ENCODE peak calls at places on chromosome 2, in seven cellular contexts. B, T, O, K, Y, E and X are unnamed samples.

GRCh38 chr2:54083021-54083420 is 32.4 kb upstream of the ACYP2 start:
- DNase-seq in Y (no peak), E (peak), K (peak), O (peak), B (no peak), T (no peak), X (no peak)

GRCh38 chr2:218260742-218261423 is at the start of gene GPBAR1:
- DNase-seq in T (no peak), Y (no peak), B (peak), E (peak), K (peak), O (peak), X (no peak)

GRCh38 chr2:38443021-38443541 is 66.0 kb upstream of the ATL2 start:
- DNase-seq in E (peak), O (peak), T (no peak), B (peak), K (no peak), Y (no peak), X (no peak)

GRCh38 chr2:216555274-216555673 is 56.6 kb downstream of the RPL37A start:
- DNase-seq in Y (no peak), O (no peak), E (no peak), B (peak), T (peak), K (no peak), X (no peak)

GRCh38 chr2:103196834-103197233 is 435.0 kb downstream of the TMEM182 start:
- DNase-seq in Y (no peak), T (no peak), B (no peak), O (no peak), E (no peak), K (no peak), X (no peak)

GRCh38 chr2:138600732-138601437 is 99.3 kb downstream of the SPOPL start:
- DNase-seq in E (no peak), O (no peak), Y (no peak), B (peak), K (no peak), T (peak), X (no peak)

GRCh38 chr2:14516844-14517243 is 115.7 kb upstream of the LRATD1 start:
- DNase-seq in T (peak), O (no peak), E (no peak), K (no peak), Y (no peak), B (peak), X (no peak)

GRCh38 chr2:190965580-190966222 is 48.3 kb downstream of the STAT1 start:
- DNase-seq in O (no peak), B (no peak), Y (no peak), E (no peak), T (no peak), K (no peak), X (no peak)

GRCh38 chr2:135255208-135255607 is 203.1 kb downstream of the RAB3GAP1 start:
- DNase-seq in B (no peak), O (no peak), T (no peak), K (no peak), E (no peak), Y (no peak), X (peak)

GRCh38 chr2:86477349-86477748 is 36.2 kb downstream of the KDM3A start:
- DNase-seq in O (no peak), B (peak), Y (no peak), E (no peak), T (no peak), K (no peak), X (no peak)

GRCh38 chr2:192265751-192266150 is 71.0 kb upstream of the TMEFF2 start:
- DNase-seq in K (no peak), O (no peak), B (peak), Y (no peak), T (no peak), E (no peak), X (no peak)

GRCh38 chr2:60796573-60797509 is 40.8 kb downstream of the PAPOLG start:
- DNase-seq in T (no peak), E (no peak), K (no peak), O (no peak), Y (no peak), B (peak), X (peak)

GRCh38 chr2:73890301-73891092 is 2.3 kb upstream of the ACTG2 start:
- DNase-seq in T (peak), B (peak), Y (no peak), K (no peak), E (no peak), O (no peak), X (no peak)

GRCh38 chr2:29016500-29016899 is 35.4 kb downstream of the TOGARAM2 start:
- DNase-seq in Y (no peak), E (no peak), O (no peak), B (peak), T (no peak), K (no peak), X (no peak)

GRCh38 chr2:117918608-117919007 is 95.3 kb downstream of the CCDC93 start:
- DNase-seq in O (no peak), B (no peak), E (no peak), T (no peak), K (no peak), Y (peak), X (peak)

GRCh38 chr2:238362611-238363010 is 42.3 kb downstream of the TRAF3IP1 start:
- DNase-seq in B (no peak), Y (no peak), E (no peak), T (no peak), O (no peak), K (no peak), X (no peak)

GRCh38 chr2:55014962-55015939 is 35.0 kb downstream of the RTN4 start:
- DNase-seq in Y (peak), E (peak), B (peak), T (peak), K (peak), O (peak), X (peak)

GRCh38 chr2:105378276-105378840 is 20.5 kb downstream of the FHL2 start:
- DNase-seq in Y (no peak), O (no peak), K (no peak), E (no peak), T (no peak), B (no peak), X (no peak)

GRCh38 chr2:74439373-74440004 is 2.2 kb downstream of the RTKN start:
- DNase-seq in Y (no peak), B (no peak), E (no peak), T (no peak), K (no peak), O (peak), X (no peak)

GRCh38 chr2:201807452-201807980 is 1.2 kb downstream of the CDK15 start:
- DNase-seq in B (peak), E (peak), K (peak), O (no peak), Y (no peak), T (no peak), X (no peak)

GRCh38 chr2:219381448-219381847 is 6.3 kb downstream of the DNPEP start:
- DNase-seq in K (no peak), O (no peak), E (no peak), B (no peak), T (no peak), Y (no peak), X (no peak)

GRCh38 chr2:2662037-2662846 is 331.2 kb upstream of the MYT1L start:
- DNase-seq in O (no peak), Y (no peak), E (no peak), T (no peak), B (peak), K (no peak), X (no peak)

GRCh38 chr2:168961450-168962229 is 60.5 kb downstream of the G6PC2 start:
- DNase-seq in T (peak), E (peak), O (peak), K (peak), Y (peak), B (peak), X (peak)

GRCh38 chr2:186349508-186349907 is 136.6 kb upstream of the ZC3H15 start:
- DNase-seq in E (peak), Y (peak), O (no peak), T (peak), K (no peak), B (peak), X (no peak)

GRCh38 chr2:169089182-169089581 is 19.8 kb downstream of the DHRS9 start:
- DNase-seq in T (no peak), O (no peak), E (no peak), K (no peak), Y (no peak), B (no peak), X (no peak)

DNA sequence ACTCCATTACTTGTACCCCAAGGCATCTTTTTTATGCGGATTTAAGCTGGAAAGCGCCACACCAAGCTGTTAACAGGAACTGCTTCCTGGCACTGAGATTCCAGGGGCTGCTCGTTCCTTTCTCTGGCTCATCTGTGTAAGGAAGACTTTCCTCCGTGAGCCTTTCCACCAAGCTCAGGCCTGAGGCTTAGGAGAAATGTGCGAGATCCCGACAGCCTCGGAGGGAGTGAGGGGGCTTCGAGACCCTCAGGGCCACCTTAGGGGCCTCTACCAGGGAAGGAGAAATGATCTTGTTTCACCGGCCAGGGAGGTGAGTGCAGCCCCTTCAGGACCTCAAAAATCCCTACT is 17.1 kb downstream of the B3GNT7 start:
- DNase-seq in E (no peak), K (no peak), B (no peak), T (no peak), O (no peak), Y (no peak), X (no peak)
- H3K4me2 ChIP-seq in E (peak), K (peak), B (peak), T (peak), O (peak), Y (peak), X (no peak)

GRCh38 chr2:41922177-41922576 is 125.6 kb upstream of the PKDCC start:
- DNase-seq in O (no peak), K (no peak), Y (no peak), B (peak), E (no peak), T (no peak), X (no peak)
- TF ChIP-seq EZH2phosphoT487 in O (no peak), K (no peak), Y (no peak), B (no peak), E (no peak), T (no peak), X (no peak)

GRCh38 chr2:182372661-182373060 is 54.2 kb downstream of the PDE1A start:
- DNase-seq in O (no peak), E (peak), K (no peak), Y (no peak), T (peak), B (peak), X (no peak)
- H3K4me2 ChIP-seq in O (no peak), E (peak), K (no peak), Y (no peak), T (peak), B (peak), X (no peak)

DNA sequence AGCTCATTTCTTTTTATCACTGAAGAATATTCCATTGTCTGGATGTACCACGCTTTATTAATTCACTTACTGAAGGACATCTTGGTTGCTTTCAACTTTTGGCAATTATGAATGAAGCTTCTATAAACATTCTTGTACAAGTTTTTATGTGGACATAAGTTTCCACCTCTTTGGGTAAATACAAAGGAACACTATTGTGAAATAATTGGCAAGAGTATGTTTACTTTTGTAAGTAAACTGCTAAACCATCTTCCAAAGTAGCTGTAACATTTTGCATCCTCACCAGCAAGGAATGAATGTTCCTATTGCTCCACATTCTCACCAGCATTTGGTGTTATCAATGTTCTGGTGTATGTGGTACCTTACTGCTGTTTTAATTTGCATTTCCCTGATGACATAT is 15.8 kb upstream of the VWC2L start:
- DNase-seq in T (peak), E (no peak), B (peak), K (no peak), O (no peak), Y (no peak), X (no peak)
- TF ChIP-seq EZH2phosphoT487 in T (no peak), E (no peak), B (no peak), K (no peak), O (no peak), Y (no peak), X (no peak)

DNA sequence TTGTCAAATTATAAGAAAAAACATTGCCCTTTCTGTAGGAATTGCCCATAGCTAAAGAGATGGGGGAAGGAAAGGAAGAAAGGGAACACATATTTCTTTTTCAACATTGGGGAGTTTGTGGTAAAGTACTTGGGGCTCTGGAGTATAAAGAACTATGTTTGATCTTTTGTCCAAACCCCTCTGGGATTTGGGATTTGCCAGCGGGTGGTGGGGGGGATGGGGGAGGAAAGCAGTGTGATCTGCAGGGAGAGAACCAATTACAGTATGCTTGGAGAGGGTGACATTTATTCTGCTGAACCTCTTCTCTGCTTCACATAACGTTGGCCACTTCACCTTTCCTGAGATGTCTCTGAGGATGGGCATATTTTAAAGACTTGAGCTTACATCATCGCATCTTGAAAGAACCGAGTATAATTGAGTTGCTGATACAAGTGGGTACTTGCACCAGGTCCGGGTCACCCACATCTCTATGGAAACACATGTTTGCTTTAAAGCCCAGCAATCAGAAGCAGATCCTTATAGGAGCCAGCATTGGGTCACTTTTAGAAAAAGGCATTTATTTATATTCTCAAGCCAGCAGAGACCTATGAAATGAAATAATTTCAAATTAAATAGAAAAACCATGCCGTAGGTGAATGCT is 73.1 kb downstream of the SPATS2L start:
- DNase-seq in T (no peak), Y (no peak), K (no peak), O (peak), E (no peak), B (no peak), X (no peak)
- H3K4me2 ChIP-seq in T (no peak), Y (no peak), K (peak), O (peak), E (peak), B (no peak), X (no peak)

DNA sequence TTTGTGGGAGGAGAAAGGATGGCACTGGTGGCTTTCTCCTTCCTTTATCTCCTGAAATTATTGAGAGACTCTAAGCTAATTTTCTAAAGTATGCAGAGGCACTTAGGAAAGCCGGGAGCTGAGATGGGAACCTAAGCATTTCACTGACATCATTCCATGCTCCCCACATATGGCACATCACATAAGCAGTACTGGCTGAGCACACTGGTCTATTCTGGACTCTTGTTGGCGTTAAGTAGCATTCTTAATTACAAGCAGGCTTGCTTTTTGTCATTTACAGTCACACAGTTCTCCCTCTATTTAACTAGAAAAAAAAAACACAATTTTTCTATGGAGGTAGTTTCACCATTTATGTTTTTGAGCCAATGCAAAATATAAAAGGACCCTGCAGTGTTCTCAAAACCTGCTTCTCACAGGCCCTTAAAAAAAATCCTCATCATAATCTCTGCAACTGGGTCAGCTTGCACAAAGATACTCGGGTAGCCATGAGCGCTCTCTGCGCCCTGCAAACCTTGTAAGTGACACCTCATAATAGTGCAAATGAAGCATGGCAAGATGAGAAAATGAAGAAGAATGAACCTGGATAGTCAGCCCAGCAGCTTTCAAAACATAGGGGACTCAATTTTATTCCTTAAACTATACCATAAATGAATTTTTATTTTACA is 688.6 kb downstream of the NRXN1 start:
- DNase-seq in E (no peak), B (no peak), Y (no peak), T (no peak), K (no peak), O (no peak), X (no peak)
- TF ChIP-seq EZH2phosphoT487 in E (no peak), B (no peak), Y (no peak), T (no peak), K (no peak), O (no peak), X (no peak)

DNA sequence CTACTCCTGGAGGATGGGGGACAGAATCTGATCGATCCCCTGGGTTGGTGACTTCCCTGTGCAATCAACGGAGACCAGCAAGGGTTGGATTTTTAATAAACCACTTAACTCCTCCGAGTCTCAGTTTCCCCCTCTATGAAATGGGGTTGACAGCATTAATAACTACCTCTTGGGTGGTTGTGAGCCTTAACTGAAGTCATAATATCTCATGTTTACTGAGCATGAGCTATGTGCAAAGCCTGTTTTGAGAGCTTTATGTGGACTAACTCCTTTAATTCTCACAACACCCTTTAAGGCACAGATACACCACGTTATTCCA is 844 bp downstream of the PROC start:
- DNase-seq in K (no peak), O (no peak), T (no peak), E (no peak), Y (no peak), B (no peak), X (no peak)
- H3K4me2 ChIP-seq in K (no peak), O (no peak), T (no peak), E (peak), Y (no peak), B (no peak), X (no peak)